ENCODE peak calls at places on chromosomes 13 and 19, in seven cellular contexts. F, J, P, U, S, H and I are unnamed samples.

GRCh38 chr19:1231729-1232128 is 6.1 kb downstream of the CBARP start:
- DNase-seq in P (no peak), U (no peak), S (no peak), F (no peak), J (no peak), H (no peak), I (no peak)

GRCh38 chr19:580274-580835 is 8.0 kb downstream of the BSG start:
- DNase-seq in H (no peak), U (no peak), J (no peak), F (no peak), P (no peak), S (no peak), I (no peak)

GRCh38 chr19:29044037-29044436 is 168.9 kb downstream of the UQCRFS1 start:
- DNase-seq in J (no peak), P (no peak), F (no peak), S (no peak), H (no peak), U (no peak), I (no peak)

GRCh38 chr13:84810781-84811180 is 928.5 kb upstream of the SLITRK1 start:
- DNase-seq in F (no peak), U (no peak), J (no peak), P (no peak), S (no peak), H (no peak), I (no peak)

GRCh38 chr13:110571897-110572777 is 10.6 kb upstream of the RAB20 start:
- DNase-seq in H (no peak), U (no peak), S (no peak), P (no peak), J (peak), F (no peak), I (no peak)

GRCh38 chr13:80977168-80977567 is 636.2 kb upstream of the SPRY2 start:
- DNase-seq in U (no peak), P (no peak), H (no peak), J (no peak), S (no peak), F (no peak), I (no peak)

GRCh38 chr13:111115841-111116500 is 861 bp downstream of the ARHGEF7 start:
- DNase-seq in U (no peak), J (no peak), S (no peak), H (peak), P (peak), F (peak), I (no peak)

GRCh38 chr19:31099470-31100190 is 249.6 kb downstream of the TSHZ3 start:
- DNase-seq in P (no peak), S (no peak), U (no peak), J (no peak), H (peak), F (peak), I (no peak)

GRCh38 chr19:39951686-39952085 is 17.3 kb upstream of the FCGBP start:
- DNase-seq in P (no peak), S (no peak), H (peak), J (no peak), U (no peak), F (peak), I (no peak)

GRCh38 chr13:43783820-43784219 is 3.0 kb downstream of the ENOX1 start:
- DNase-seq in F (peak), J (no peak), H (peak), P (no peak), S (no peak), U (no peak), I (no peak)

GRCh38 chr13:34361528-34361927 is 543.6 kb downstream of the RFC3 start:
- DNase-seq in J (no peak), H (no peak), P (no peak), F (peak), U (no peak), S (no peak), I (no peak)

GRCh38 chr13:93398167-93398566 is 171.6 kb downstream of the GPC6 start:
- DNase-seq in F (peak), H (peak), U (no peak), S (no peak), P (no peak), J (no peak), I (no peak)

GRCh38 chr19:17220207-17220758 is 5.1 kb downstream of the USE1 start:
- DNase-seq in J (no peak), U (no peak), S (no peak), P (no peak), F (peak), H (peak), I (no peak)

GRCh38 chr13:22717036-22717435 is 463.7 kb upstream of the SGCG start:
- DNase-seq in U (no peak), S (no peak), F (no peak), J (no peak), H (no peak), P (no peak), I (no peak)

GRCh38 chr19:12092065-12092867 is 27.7 kb downstream of the ZNF844 start:
- DNase-seq in H (peak), P (peak), U (no peak), F (peak), J (peak), S (no peak), I (peak)

GRCh38 chr13:30108913-30109237 is 198.5 kb downstream of the KATNAL1 start:
- DNase-seq in H (no peak), U (no peak), F (no peak), P (peak), S (no peak), J (peak), I (no peak)

GRCh38 chr13:62014299-62014698 is 598.6 kb upstream of the PCDH20 start:
- DNase-seq in H (peak), U (no peak), J (no peak), S (no peak), F (no peak), P (no peak), I (no peak)
- TF ChIP-seq CTCF in H (no peak), U (no peak), J (no peak), S (no peak), F (no peak), P (no peak), I (no peak)

DNA sequence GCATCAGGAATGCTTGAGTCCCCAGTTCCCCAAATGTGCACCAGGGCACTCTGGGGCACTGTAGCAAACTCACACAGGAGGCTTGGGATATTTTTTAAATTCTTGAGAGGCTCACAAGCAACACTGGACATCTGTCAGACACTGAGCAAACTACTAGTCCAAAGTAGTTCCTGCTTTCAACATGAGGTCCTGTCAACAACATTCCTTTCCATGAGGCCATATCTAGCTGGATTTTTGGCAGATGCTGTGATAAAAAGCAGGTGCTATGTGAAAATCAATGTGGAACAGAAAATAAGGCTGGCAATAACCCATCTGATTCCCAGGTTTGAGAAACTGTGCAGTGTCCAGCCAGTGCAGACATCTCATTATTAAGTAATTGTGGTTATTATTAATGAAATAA is 50.5 kb downstream of the STARD13 start:
- DNase-seq in S (no peak), H (peak), P (no peak), F (peak), J (no peak), U (no peak), I (no peak)
- TF ChIP-seq CTCF in S (no peak), H (no peak), P (no peak), F (no peak), J (no peak), U (no peak), I (no peak)

GRCh38 chr13:41763772-41764171 is 197.1 kb downstream of the VWA8 start:
- DNase-seq in P (no peak), J (no peak), U (no peak), F (no peak), H (no peak), S (no peak), I (no peak)
- TF ChIP-seq CTCF in P (no peak), J (no peak), U (no peak), F (no peak), H (no peak), S (no peak), I (no peak)

DNA sequence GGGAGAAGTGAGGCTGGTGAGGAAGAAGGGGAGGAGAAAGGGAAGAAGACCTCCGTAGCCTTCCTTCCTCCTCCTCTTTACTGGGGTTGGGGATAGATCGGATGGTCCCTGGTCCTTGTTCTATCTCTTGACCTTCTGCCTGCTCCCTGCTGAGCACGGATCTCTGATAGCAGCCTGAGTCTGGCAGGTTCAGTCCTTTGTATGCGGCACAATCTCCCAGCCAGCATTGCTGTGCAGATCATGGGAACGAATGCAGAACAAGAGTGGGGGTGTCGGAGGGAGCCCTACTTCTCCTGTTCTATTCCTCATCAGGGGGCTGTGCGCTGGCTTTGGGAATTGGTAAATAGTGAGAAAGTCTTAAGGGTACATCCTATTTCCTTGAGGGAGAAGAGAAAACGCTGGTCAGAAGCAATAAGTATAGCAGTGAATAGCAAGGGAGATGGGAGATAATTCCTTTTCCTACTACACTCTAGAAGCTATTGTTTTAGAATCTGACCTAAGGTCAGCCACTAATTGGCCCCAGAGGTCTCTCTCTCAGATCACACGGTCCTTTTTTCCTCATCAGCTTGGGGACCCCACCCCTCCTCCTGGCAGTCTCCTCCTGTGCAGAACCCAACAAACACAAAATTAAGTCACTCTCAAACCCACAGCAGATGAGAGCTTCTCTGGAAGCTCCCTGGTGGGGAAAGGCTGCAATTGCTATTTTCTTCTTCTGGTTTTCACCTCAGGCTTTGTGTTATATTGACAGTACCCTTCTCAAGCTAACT is 41.0 kb downstream of the KL start:
- DNase-seq in J (no peak), U (no peak), H (peak), P (peak), F (peak), S (peak), I (no peak)
- TF ChIP-seq CTCF in J (no peak), U (no peak), H (peak), P (no peak), F (peak), S (peak), I (no peak)

DNA sequence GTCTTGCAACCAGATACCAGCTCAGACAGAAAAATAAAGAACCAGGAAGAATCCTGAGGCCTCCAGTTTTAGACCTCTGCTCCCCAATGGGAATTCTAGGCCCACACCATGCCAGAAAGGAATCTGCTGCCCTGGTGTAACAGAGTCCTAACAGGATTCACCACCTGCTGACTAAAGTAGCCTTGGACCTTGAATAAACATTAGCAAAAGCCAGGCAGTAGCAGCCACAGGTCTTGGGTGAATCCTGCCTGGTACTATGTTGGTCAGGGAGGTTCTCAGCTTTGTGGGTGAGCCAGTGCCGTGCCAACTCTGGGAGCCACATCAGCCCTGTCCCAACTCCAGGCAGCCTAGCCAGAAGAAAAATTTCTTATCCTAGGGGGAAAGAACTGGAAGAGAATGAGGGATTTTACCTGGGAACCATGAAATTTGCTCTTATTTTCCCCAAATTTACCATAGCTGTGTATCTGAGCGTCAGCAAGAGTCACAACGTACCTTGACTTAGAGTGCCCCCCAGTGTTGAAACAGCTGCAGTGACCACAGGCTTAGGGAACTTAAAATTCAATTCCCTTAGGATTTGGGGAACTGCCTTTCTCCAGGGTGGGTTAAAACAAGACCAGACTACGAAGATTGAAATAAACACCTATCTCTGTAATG is 1895.6 kb upstream of the PRR20A start:
- DNase-seq in U (no peak), F (no peak), P (no peak), J (no peak), H (no peak), S (peak), I (no peak)
- TF ChIP-seq CTCF in U (no peak), F (no peak), P (no peak), J (no peak), H (no peak), S (peak), I (no peak)